ENCODE peak calls at places on chromosomes 4 and X, in nine cellular contexts. C, G, N, A, W, B, V, O and T are unnamed samples.

GRCh38 chrX:63746278-63746677 is 38.7 kb downstream of the ARHGEF9 start:
- DNase-seq in W (no peak), N (no peak), B (peak), V (no peak), C (no peak), G (no peak), A (no peak), O (no peak), T (no peak)

GRCh38 chrX:26649534-26649933 is 433.6 kb downstream of the MAGEB5 start:
- DNase-seq in B (no peak), W (no peak), C (no peak), N (no peak), O (no peak), A (no peak), G (no peak), V (peak), T (no peak)

GRCh38 chr4:112374850-112375249 is 77.7 kb downstream of the ALPK1 start:
- DNase-seq in G (no peak), W (no peak), A (no peak), O (no peak), C (no peak), N (no peak), V (no peak), B (no peak), T (no peak)

GRCh38 chr4:128635141-128635911 is 174.2 kb upstream of the JADE1 start:
- DNase-seq in C (peak), A (peak), B (no peak), W (no peak), N (no peak), V (peak), O (peak), G (no peak), T (peak)

GRCh38 chrX:131778269-131779218 is 234.7 kb downstream of the OR13H1 start:
- DNase-seq in W (no peak), N (no peak), G (no peak), B (peak), C (no peak), A (peak), O (no peak), V (peak), T (no peak)

GRCh38 chrX:69387559-69388487 is 116.3 kb upstream of the NALF2 start:
- DNase-seq in A (peak), V (peak), G (peak), B (peak), C (peak), W (peak), N (no peak), O (peak), T (peak)

GRCh38 chrX:151680805-151681204 is 14.5 kb upstream of the PRRG3 start:
- DNase-seq in O (peak), A (peak), W (peak), C (peak), N (no peak), B (peak), V (peak), G (no peak), T (no peak)

GRCh38 chr4:128653514-128654420 is 155.7 kb upstream of the JADE1 start:
- DNase-seq in V (no peak), G (no peak), W (no peak), N (no peak), C (peak), A (peak), B (no peak), O (peak), T (peak)

GRCh38 chr4:187424636-187425035 is 570.9 kb upstream of the ZFP42 start:
- DNase-seq in W (no peak), G (peak), N (no peak), V (no peak), B (no peak), A (no peak), C (no peak), O (no peak), T (no peak)

GRCh38 chrX:40153335-40154221 is 55.8 kb upstream of the BCOR start:
- DNase-seq in W (peak), G (no peak), V (peak), A (peak), O (peak), C (peak), N (no peak), B (peak), T (peak)

GRCh38 chr4:4419896-4420295 is 33.0 kb downstream of the NSG1 start:
- DNase-seq in G (no peak), N (no peak), V (no peak), B (no peak), A (no peak), O (no peak), W (no peak), C (no peak), T (no peak)

GRCh38 chr4:38819569-38819968 is 15.0 kb upstream of the TLR1 start:
- DNase-seq in W (no peak), V (peak), O (no peak), A (no peak), G (no peak), C (no peak), B (no peak), N (no peak), T (no peak)

GRCh38 chr4:137310593-137311490 is 221.5 kb downstream of the PCDH18 start:
- DNase-seq in G (peak), V (peak), O (no peak), N (peak), W (no peak), A (no peak), C (peak), B (no peak), T (no peak)

GRCh38 chr4:163536101-163536500 is 41.6 kb downstream of the TMA16 start:
- DNase-seq in A (no peak), B (no peak), V (no peak), N (no peak), W (no peak), C (no peak), G (no peak), O (no peak), T (no peak)

GRCh38 chr4:26861434-26862186 is 969 bp downstream of the STIM2 start:
- DNase-seq in B (peak), N (no peak), A (peak), V (peak), W (peak), O (peak), C (peak), G (peak), T (peak)

GRCh38 chr4:181959121-181959520 is 284.1 kb upstream of the TENM3 start:
- DNase-seq in O (no peak), N (no peak), G (peak), W (no peak), V (peak), A (no peak), B (no peak), C (no peak), T (no peak)

GRCh38 chr4:150411527-150411926 is 170.4 kb upstream of the MAB21L2 start:
- DNase-seq in V (no peak), G (no peak), C (peak), A (no peak), N (no peak), O (no peak), B (no peak), W (no peak), T (no peak)

GRCh38 chrX:115324194-115324593 is 34.7 kb downstream of the LUZP4 start:
- DNase-seq in C (peak), A (peak), W (no peak), O (peak), N (no peak), V (peak), B (no peak), G (no peak), T (peak)